ENCODE peak calls at places on chromosome 4, in ten cellular contexts. G is fibroblast of lung; K is activated B cell treated with CpG ODN at 0.5 μM for 24 hours; M is epithelial cell of esophagus; V is neural progenitor cell; A is heart left ventricle; O is osteoblast; H is CD4-positive, alpha-beta T cell; W is activated CD8-positive, alpha-beta T cell treated with anti-CD3 and anti-CD28 coated beads for 36 hours; J is fibroblast of villous mesenchyme. E is an unnamed sample.
A peak's percentile ranks its signal among the peaks of the same experiment; 100 is the strongest.

GRCh38 chr4:148056879-148057278 is 325.0 kb downstream of the ARHGAP10 start:
- DNase-seq in J (peak; percentile 60), G (peak; percentile 77), A (no peak), M (peak; percentile 67), K (peak; percentile 45), H (peak; percentile 17), V (peak; percentile 43), W (peak; percentile 92), O (peak; percentile 64), E (peak; percentile 25)

GRCh38 chr4:53019485-53020382 is 157.6 kb downstream of the RASL11B start:
- DNase-seq in G (peak; percentile 82), J (peak; percentile 89), M (peak; percentile 27), A (no peak), K (no peak), O (peak; percentile 59), V (no peak), W (no peak), H (no peak), E (peak; percentile 45)

GRCh38 chr4:70113656-70114055 is 40.4 kb upstream of the PRR27 start:
- DNase-seq in V (no peak), A (no peak), J (no peak), O (no peak), G (no peak), H (no peak), K (no peak), W (no peak), M (no peak), E (no peak)

GRCh38 chr4:19748470-19748869 is 503.2 kb upstream of the SLIT2 start:
- DNase-seq in O (no peak), H (no peak), V (no peak), A (no peak), W (no peak), G (peak; percentile 76), J (peak; percentile 95), M (peak; percentile 3), K (no peak), E (peak; percentile 7)

GRCh38 chr4:56511098-56511497 is 5.5 kb downstream of the ARL9 start:
- DNase-seq in H (no peak), O (no peak), M (no peak), W (no peak), V (no peak), J (peak; percentile 20), A (no peak), G (no peak), K (no peak), E (no peak)

GRCh38 chr4:118920247-118920646 is 31.6 kb downstream of the SYNPO2 start:
- DNase-seq in O (no peak), V (no peak), G (peak; percentile 63), K (no peak), A (no peak), M (no peak), W (no peak), J (peak; percentile 26), H (no peak), E (peak; percentile 33)

GRCh38 chr4:23805381-23805780 is 84.5 kb downstream of the PPARGC1A start:
- DNase-seq in G (peak; percentile 70), O (no peak), H (no peak), V (no peak), K (no peak), J (peak; percentile 33), A (no peak), W (no peak), M (no peak), E (no peak)

GRCh38 chr4:20944451-20944850 is 244.2 kb downstream of the PACRGL start:
- DNase-seq in H (no peak), W (no peak), G (no peak), O (no peak), J (no peak), A (no peak), M (no peak), V (no peak), K (no peak), E (no peak)

GRCh38 chr4:47367761-47368160 is 95.7 kb downstream of the COMMD8 start:
- DNase-seq in V (no peak), A (no peak), H (no peak), G (no peak), K (no peak), W (no peak), J (no peak), M (no peak), O (no peak), E (no peak)

GRCh38 chr4:140047017-140047640 is 106.9 kb downstream of the MAML3 start:
- DNase-seq in J (no peak), M (peak; percentile 90), G (peak; percentile 36), V (peak; percentile 51), W (no peak), K (no peak), A (peak; percentile 77), H (no peak), O (no peak), E (peak; percentile 43)

GRCh38 chr4:94610140-94610539 is 147.6 kb upstream of the BMPR1B start:
- DNase-seq in O (no peak), W (no peak), J (no peak), M (no peak), A (no peak), V (no peak), K (no peak), G (no peak), H (no peak), E (no peak)

GRCh38 chr4:128141866-128142265 is 80.8 kb downstream of the LARP1B start:
- DNase-seq in W (no peak), V (no peak), M (peak; percentile 46), A (no peak), G (no peak), J (no peak), O (no peak), K (no peak), H (no peak), E (peak; percentile 19)

GRCh38 chr4:3375688-3376087 is 66.1 kb upstream of the HGFAC start:
- DNase-seq in K (no peak), J (peak; percentile 33), O (peak; percentile 97), V (no peak), M (peak; percentile 88), H (no peak), A (peak; percentile 77), W (no peak), G (peak; percentile 75), E (peak; percentile 56)

GRCh38 chr4:8310306-8310705 is 40.8 kb downstream of the HTRA3 start:
- DNase-seq in H (no peak), G (no peak), M (no peak), J (no peak), K (no peak), O (peak; percentile 44), W (no peak), A (no peak), V (no peak), E (no peak)

GRCh38 chr4:154740462-154740861 is 3.3 kb upstream of the LRAT start:
- DNase-seq in V (peak; percentile 28), M (no peak), H (no peak), J (no peak), W (no peak), K (no peak), G (no peak), A (no peak), O (peak; percentile 25), E (no peak)

GRCh38 chr4:154743683-154744340 is at the start of gene LRAT:
- DNase-seq in G (no peak), W (peak; percentile 40), M (peak; percentile 77), O (peak; percentile 93), V (peak; percentile 88), J (no peak), A (no peak), H (no peak), K (no peak), E (no peak)

GRCh38 chr4:154741131-154741530 is 2.7 kb upstream of the LRAT start:
- DNase-seq in M (no peak), A (no peak), H (no peak), K (no peak), G (no peak), J (no peak), O (peak; percentile 61), W (no peak), V (peak; percentile 20), E (no peak)

GRCh38 chr4:154741877-154742851 is 1.6 kb upstream of the LRAT start:
- DNase-seq in O (peak; percentile 69), M (no peak), W (peak; percentile 7), J (no peak), G (peak; percentile 19), V (peak; percentile 89), H (no peak), A (no peak), K (no peak), E (no peak)

DNA sequence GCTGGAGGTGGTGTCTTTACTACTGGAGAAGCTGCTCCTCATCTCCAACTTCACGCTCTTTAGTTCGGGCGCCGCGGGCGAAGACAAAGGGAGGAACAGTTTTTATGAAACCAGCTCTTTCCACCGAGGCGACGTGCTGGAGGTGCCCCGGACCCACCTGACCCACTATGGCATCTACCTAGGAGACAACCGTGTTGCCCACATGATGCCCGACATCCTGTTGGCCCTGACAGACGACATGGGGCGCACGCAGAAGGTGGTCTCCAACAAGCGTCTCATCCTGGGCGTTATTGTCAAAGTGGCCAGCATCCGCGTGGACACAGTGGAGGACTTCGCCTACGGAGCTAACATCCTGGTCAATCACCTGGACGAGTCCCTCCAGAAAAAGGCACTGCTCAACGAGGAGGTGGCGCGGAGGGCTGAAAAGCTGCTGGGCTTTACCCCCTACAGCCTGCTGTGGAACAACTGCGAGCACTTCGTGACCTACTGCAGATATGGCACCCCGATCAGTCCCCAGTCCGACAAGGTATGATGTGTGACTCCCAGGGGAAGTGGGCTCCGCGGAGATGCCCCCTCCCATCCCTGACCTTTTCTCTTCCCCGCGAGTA is 645 bp downstream of the LRAT start:
- DNase-seq in H (no peak), A (no peak), M (no peak), J (no peak), K (no peak), V (peak; percentile 34), O (peak; percentile 44), G (no peak), W (no peak), E (no peak)
- TF ChIP-seq CTCF in H (no peak), A (no peak), M (no peak), J (no peak), K (no peak), V (no peak), O (no peak), G (no peak), W (no peak), E (no peak)

GRCh38 chr4:4426511-4427477 is 39.9 kb downstream of the NSG1 start:
- DNase-seq in M (no peak), H (no peak), K (no peak), W (no peak), A (no peak), V (peak; percentile 71), G (peak; percentile 42), J (no peak), O (no peak), E (no peak)
- TF ChIP-seq CTCF in M (no peak), H (no peak), K (no peak), W (no peak), A (no peak), V (no peak), G (peak; percentile 6), J (no peak), O (peak; percentile 9), E (no peak)

GRCh38 chr4:89164400-89164799 is 53.1 kb downstream of the TIGD2 start:
- DNase-seq in G (no peak), A (no peak), O (peak; percentile 5), K (no peak), H (no peak), J (no peak), W (no peak), M (no peak), V (no peak), E (no peak)
- TF ChIP-seq CTCF in G (no peak), A (no peak), O (no peak), K (no peak), H (peak; percentile 24), J (no peak), W (no peak), M (no peak), V (no peak), E (peak; percentile 3)

GRCh38 chr4:91116861-91117260 is 989.7 kb downstream of the CCSER1 start:
- DNase-seq in G (peak; percentile 5), A (no peak), V (no peak), M (peak; percentile 58), W (no peak), J (no peak), O (no peak), H (no peak), K (no peak), E (peak; percentile 43)
- TF ChIP-seq CTCF in G (no peak), A (peak; percentile 16), V (peak; percentile 27), M (peak; percentile 60), W (no peak), J (no peak), O (no peak), H (no peak), K (no peak), E (no peak)

E was measured in endothelial cell of umbilical vein.